ENCODE peak calls at places on chromosomes 7 and 10, in seven cellular contexts. S is stimulated activated CD4-positive, alpha-beta T cell treated with anti-CD3 and anti-CD28 coated beads, Interleukin-1b, Interleukin-23, amount 100 ng/mL, for 4 hours; N is CD4-positive, CD25-positive, alpha-beta regulatory T cell; I is A549; R is activated T-helper 1 cell treated with anti-CD3 and anti-CD28 coated beads, Interleukin-2, amount 50 U/mL, for 16 hours; V is H7; U is activated effector memory CD4-positive, alpha-beta T cell treated with anti-CD3 and anti-CD28 coated beads, Interleukin-2, amount 50 U/mL, for 16 hours. M is an unnamed sample.

GRCh38 chr7:24965831-24966708 is 13.9 kb downstream of the OSBPL3 start:
- DNase-seq in U (peak; percentile 72), V (no peak), N (peak; percentile 78), S (no peak), I (no peak), R (peak; percentile 24), M (no peak)

GRCh38 chr10:60566027-60566575 is 176.4 kb upstream of the ANK3 start:
- DNase-seq in R (no peak), I (no peak), V (no peak), N (no peak), S (no peak), U (no peak), M (no peak)

GRCh38 chr10:37476285-37476684 is 350.9 kb downstream of the ANKRD30A start:
- DNase-seq in U (no peak), R (no peak), N (no peak), V (no peak), S (no peak), I (no peak), M (no peak)

GRCh38 chr10:30160431-30160982 is 101.1 kb upstream of the JCAD start:
- DNase-seq in N (no peak), S (no peak), I (no peak), U (no peak), V (peak; percentile 36), R (no peak), M (no peak)

GRCh38 chr7:76357379-76358052 is 1.3 kb downstream of the YWHAG start:
- DNase-seq in R (no peak), I (no peak), S (no peak), N (no peak), V (no peak), U (no peak), M (no peak)

GRCh38 chr7:24932815-24933214 is 47.2 kb downstream of the OSBPL3 start:
- DNase-seq in U (no peak), V (no peak), I (no peak), R (no peak), S (no peak), N (no peak), M (no peak)

GRCh38 chr7:106045139-106045538 is 67.0 kb downstream of the SYPL1 start:
- DNase-seq in N (no peak), U (no peak), R (no peak), V (no peak), S (no peak), I (peak; percentile 9), M (no peak)

GRCh38 chr7:90629306-90629918 is 33.3 kb downstream of the CDK14 start:
- DNase-seq in I (peak; percentile 43), R (no peak), S (no peak), N (peak; percentile 32), U (no peak), V (peak; percentile 34), M (no peak)

GRCh38 chr10:60728056-60728455 is 50.2 kb upstream of the CDK1 start:
- DNase-seq in R (no peak), V (no peak), I (no peak), N (peak; percentile 46), S (peak; percentile 31), U (no peak), M (no peak)

GRCh38 chr7:102916426-102916825 is 3.6 kb downstream of the LRRC17 start:
- DNase-seq in V (no peak), S (no peak), I (no peak), N (no peak), R (no peak), U (no peak), M (no peak)

GRCh38 chr7:71752171-71752935 is 620.4 kb downstream of the GALNT17 start:
- DNase-seq in R (no peak), U (no peak), N (peak; percentile 9), S (no peak), V (peak; percentile 94), I (peak; percentile 12), M (no peak)

GRCh38 chr10:4282496-4282895 is 497.5 kb upstream of the KLF6 start:
- DNase-seq in I (no peak), R (no peak), S (no peak), N (no peak), U (no peak), V (no peak), M (no peak)

GRCh38 chr7:106732045-106732444 is 71.1 kb upstream of the CCDC71L start:
- DNase-seq in S (no peak), N (no peak), R (no peak), U (no peak), V (no peak), I (no peak), M (no peak)

GRCh38 chr10:1546431-1547110 is 190.8 kb downstream of the ADARB2 start:
- DNase-seq in U (peak; percentile 34), V (no peak), N (no peak), R (no peak), S (no peak), I (no peak), M (peak; percentile 65)

GRCh38 chr7:14199336-14199735 is 209.9 kb upstream of the ETV1 start:
- DNase-seq in R (no peak), V (no peak), I (no peak), U (no peak), S (no peak), N (no peak), M (no peak)

GRCh38 chr10:339038-339391 is 203.8 kb downstream of the ZMYND11 start:
- DNase-seq in N (no peak), S (no peak), V (peak; percentile 18), I (no peak), R (no peak), U (no peak), M (no peak)

GRCh38 chr10:113438660-113439059 is 114.2 kb upstream of the HABP2 start:
- DNase-seq in N (no peak), I (no peak), R (no peak), V (no peak), S (no peak), U (no peak), M (no peak)

M was measured in mesenteric fat pad.